ENCODE peak calls at places on chromosomes 6 and 20, in seven cellular contexts. B is H1, X is progenitor cell of endocrine pancreas, R is mammary epithelial cell, Y is stomach, V is pancreas, M is AG09309. K is an unnamed sample.

GRCh38 chr6:159203304-159204005 is 34.3 kb downstream of the FNDC1 start:
- DNase-seq in B (no peak), X (no peak), R (peak; percentile 71), Y (no peak), V (no peak), M (peak; percentile 91), K (no peak)

GRCh38 chr6:80022803-80023202 is 18.4 kb downstream of the TTK start:
- DNase-seq in B (no peak), X (no peak), R (no peak), Y (no peak), V (no peak), M (no peak), K (no peak)

GRCh38 chr6:35730745-35731413 is 6.0 kb upstream of the ARMC12 start:
- DNase-seq in B (no peak), X (no peak), R (no peak), Y (no peak), V (no peak), M (no peak), K (no peak)

GRCh38 chr6:42431356-42431755 is 20.4 kb downstream of the TRERF1 start:
- DNase-seq in B (no peak), X (no peak), R (no peak), Y (no peak), V (no peak), M (no peak), K (no peak)

GRCh38 chr6:34562861-34563512 is 6.9 kb upstream of the SPDEF start:
- DNase-seq in B (no peak), X (no peak), R (no peak), Y (peak; percentile 83), V (no peak), M (no peak), K (no peak)

GRCh38 chr6:25717856-25718740 is 36.4 kb upstream of the SLC17A4 start:
- DNase-seq in B (no peak), X (no peak), R (no peak), Y (no peak), V (no peak), M (no peak), K (no peak)

GRCh38 chr6:11328613-11329247 is 96.3 kb upstream of the NEDD9 start:
- DNase-seq in B (no peak), X (no peak), R (no peak), Y (no peak), V (no peak), M (peak; percentile 33), K (no peak)

GRCh38 chr20:35698298-35699126 is 640 bp downstream of the NFS1 start:
- DNase-seq in B (no peak), X (no peak), R (no peak), Y (peak; percentile 17), V (no peak), M (no peak), K (peak; percentile 27)

GRCh38 chr6:11196511-11197174 is 35.8 kb downstream of the NEDD9 start:
- DNase-seq in B (no peak), X (no peak), R (no peak), Y (no peak), V (no peak), M (peak; percentile 76), K (no peak)

GRCh38 chr6:80767808-80768207 is 661.3 kb downstream of the BCKDHB start:
- DNase-seq in B (no peak), X (no peak), R (peak; percentile 57), Y (no peak), V (no peak), M (peak; percentile 29), K (no peak)

GRCh38 chr20:46746972-46747371 is 37.5 kb downstream of the SLC2A10 start:
- DNase-seq in B (no peak), X (no peak), R (peak; percentile 53), Y (no peak), V (no peak), M (no peak), K (no peak)

GRCh38 chr6:1313364-1313754 is 1.5 kb downstream of the FOXQ1 start:
- DNase-seq in B (no peak), X (no peak), R (no peak), Y (no peak), V (peak; percentile 67), M (no peak), K (no peak)

GRCh38 chr6:45569210-45569945 is 191.6 kb upstream of the SUPT3H start:
- DNase-seq in B (no peak), X (no peak), R (peak; percentile 60), Y (no peak), V (no peak), M (no peak), K (peak; percentile 63)

GRCh38 chr20:35311409-35311808 is 19.2 kb upstream of the FAM83C start:
- DNase-seq in B (no peak), X (no peak), R (peak; percentile 88), Y (no peak), V (no peak), M (no peak), K (no peak)

GRCh38 chr20:17558154-17558940 is 11.5 kb upstream of the DSTN start:
- DNase-seq in B (no peak), X (no peak), R (peak; percentile 88), Y (peak; percentile 42), V (no peak), M (peak; percentile 69), K (peak; percentile 73)

GRCh38 chr6:155717369-155717768 is 261.7 kb upstream of the NOX3 start:
- DNase-seq in B (no peak), X (no peak), R (no peak), Y (no peak), V (no peak), M (no peak), K (no peak)

GRCh38 chr6:169801396-169802160 is 50.2 kb downstream of the ERMARD start:
- DNase-seq in B (no peak), X (no peak), R (no peak), Y (no peak), V (no peak), M (no peak), K (no peak)

GRCh38 chr20:58481541-58482021 is 33.6 kb downstream of the APCDD1L start:
- DNase-seq in B (peak; percentile 36), X (peak; percentile 30), R (peak; percentile 29), Y (peak; percentile 42), V (no peak), M (no peak), K (peak; percentile 54)

GRCh38 chr6:164085552-164086325 is 671.2 kb downstream of the QKI start:
- DNase-seq in B (no peak), X (no peak), R (no peak), Y (no peak), V (no peak), M (peak; percentile 35), K (no peak)

GRCh38 chr20:13883425-13883824 is 98.6 kb downstream of the NDUFAF5 start:
- DNase-seq in B (no peak), X (no peak), R (no peak), Y (no peak), V (no peak), M (no peak), K (no peak)

GRCh38 chr6:42135161-42135560 is 7.3 kb downstream of the C6orf132 start:
- DNase-seq in B (no peak), X (no peak), R (no peak), Y (no peak), V (no peak), M (no peak), K (no peak)

GRCh38 chr20:38167851-38168760 is 3.0 kb upstream of the TGM2 start:
- DNase-seq in B (no peak), X (no peak), R (peak; percentile 79), Y (peak; percentile 51), V (peak; percentile 51), M (peak; percentile 84), K (peak; percentile 66)

GRCh38 chr6:160930547-160931377 is 60.8 kb upstream of the MAP3K4 start:
- DNase-seq in B (no peak), X (peak; percentile 79), R (peak; percentile 61), Y (peak; percentile 76), V (peak; percentile 93), M (peak; percentile 81), K (peak; percentile 81)
- TF ChIP-seq CTCF in B (peak; percentile 85), X (peak; percentile 96), R (peak; percentile 76), Y (peak; percentile 79), V (peak; percentile 83), M (peak; percentile 96), K (peak; percentile 81)

GRCh38 chr20:31569163-31570020 is 35.7 kb upstream of the ID1 start:
- DNase-seq in B (no peak), X (peak; percentile 75), R (peak; percentile 33), Y (peak; percentile 68), V (peak; percentile 77), M (no peak), K (peak; percentile 42)

GRCh38 chr20:31568773-31569162 is 36.3 kb upstream of the ID1 start:
- DNase-seq in B (no peak), X (no peak), R (no peak), Y (no peak), V (no peak), M (no peak), K (no peak)

GRCh38 chr20:31567380-31567720 is 37.7 kb upstream of the ID1 start:
- DNase-seq in B (no peak), X (no peak), R (no peak), Y (no peak), V (no peak), M (no peak), K (no peak)

GRCh38 chr20:31566658-31567379 is 38.3 kb upstream of the ID1 start:
- DNase-seq in B (no peak), X (no peak), R (peak; percentile 85), Y (peak; percentile 63), V (no peak), M (no peak), K (no peak)

GRCh38 chr20:31568041-31568731 is 36.9 kb upstream of the ID1 start:
- DNase-seq in B (no peak), X (no peak), R (no peak), Y (no peak), V (no peak), M (no peak), K (no peak)
- TF ChIP-seq CTCF in B (no peak), X (no peak), R (no peak), Y (no peak), V (no peak), M (peak; percentile 23), K (no peak)

GRCh38 chr6:150846641-150847040 is 18.9 kb upstream of the MTHFD1L start:
- DNase-seq in B (no peak), X (no peak), R (no peak), Y (no peak), V (no peak), M (no peak), K (no peak)
- TF ChIP-seq CTCF in B (no peak), X (no peak), R (no peak), Y (no peak), V (no peak), M (no peak), K (no peak)

GRCh38 chr6:90369651-90370050 is 73.0 kb upstream of the BACH2 start:
- DNase-seq in B (no peak), X (no peak), R (no peak), Y (no peak), V (no peak), M (no peak), K (no peak)

GRCh38 chr6:90368001-90368400 is 71.4 kb upstream of the BACH2 start:
- DNase-seq in B (no peak), X (no peak), R (no peak), Y (no peak), V (no peak), M (no peak), K (no peak)

GRCh38 chr6:90370493-90370959 is 73.9 kb upstream of the BACH2 start:
- DNase-seq in B (no peak), X (no peak), R (peak; percentile 21), Y (no peak), V (no peak), M (no peak), K (no peak)

GRCh38 chr6:90368601-90369000 is 72.0 kb upstream of the BACH2 start:
- DNase-seq in B (no peak), X (no peak), R (no peak), Y (no peak), V (no peak), M (no peak), K (no peak)

GRCh38 chr6:90369024-90369519 is 72.4 kb upstream of the BACH2 start:
- DNase-seq in B (peak; percentile 27), X (no peak), R (peak; percentile 100), Y (peak; percentile 27), V (no peak), M (peak; percentile 100), K (peak; percentile 70)
- TF ChIP-seq CTCF in B (no peak), X (no peak), R (no peak), Y (no peak), V (no peak), M (no peak), K (no peak)

K was measured in lung.